ENCODE peak calls at places on chromosomes 3 and 15, in nine cellular contexts. One of them, this sample, is unnamed.

GRCh38 chr3:38479431-38480092 is 16.6 kb upstream of the EXOG start:
- DNase-seq in CD8-positive, alpha-beta memory T cell: peak; percentile 33
- DNase-seq in left ventricle myocardium inferior: peak; percentile 48
- DNase-seq in brain microvascular endothelial cell: peak; percentile 47
- DNase-seq in MM.1S: peak; percentile 47
- DNase-seq in neuronal stem cell: no peak
- DNase-seq in OCI-LY7: peak; percentile 53
- DNase-seq in tibial artery: peak; percentile 63
- DNase-seq in dorsolateral prefrontal cortex: peak; percentile 73
- DNase-seq in this sample: peak; percentile 42

GRCh38 chr3:197963019-197963637 is 3.1 kb downstream of the LMLN start:
- DNase-seq in CD8-positive, alpha-beta memory T cell: no peak
- DNase-seq in left ventricle myocardium inferior: no peak
- DNase-seq in brain microvascular endothelial cell: no peak
- DNase-seq in MM.1S: no peak
- DNase-seq in neuronal stem cell: no peak
- DNase-seq in OCI-LY7: no peak
- DNase-seq in tibial artery: no peak
- DNase-seq in dorsolateral prefrontal cortex: no peak
- DNase-seq in this sample: no peak

GRCh38 chr3:32076566-32076965 is 29.9 kb upstream of the GPD1L start:
- DNase-seq in CD8-positive, alpha-beta memory T cell: no peak
- DNase-seq in left ventricle myocardium inferior: no peak
- DNase-seq in brain microvascular endothelial cell: peak; percentile 31
- DNase-seq in MM.1S: no peak
- DNase-seq in neuronal stem cell: no peak
- DNase-seq in OCI-LY7: no peak
- DNase-seq in tibial artery: no peak
- DNase-seq in dorsolateral prefrontal cortex: no peak
- DNase-seq in this sample: no peak

GRCh38 chr15:77033417-77033728 is 37.5 kb downstream of the TSPAN3 start:
- DNase-seq in CD8-positive, alpha-beta memory T cell: no peak
- DNase-seq in left ventricle myocardium inferior: no peak
- DNase-seq in brain microvascular endothelial cell: no peak
- DNase-seq in MM.1S: no peak
- DNase-seq in neuronal stem cell: no peak
- DNase-seq in OCI-LY7: no peak
- DNase-seq in tibial artery: no peak
- DNase-seq in dorsolateral prefrontal cortex: peak; percentile 8
- DNase-seq in this sample: no peak

GRCh38 chr3:133578548-133579191 is 5.2 kb downstream of the CDV3 start:
- DNase-seq in CD8-positive, alpha-beta memory T cell: no peak
- DNase-seq in left ventricle myocardium inferior: no peak
- DNase-seq in brain microvascular endothelial cell: no peak
- DNase-seq in MM.1S: no peak
- DNase-seq in neuronal stem cell: no peak
- DNase-seq in OCI-LY7: peak; percentile 23
- DNase-seq in tibial artery: no peak
- DNase-seq in dorsolateral prefrontal cortex: no peak
- DNase-seq in this sample: no peak

GRCh38 chr3:180402463-180403073 is 199.4 kb upstream of the TTC14 start:
- DNase-seq in CD8-positive, alpha-beta memory T cell: no peak
- DNase-seq in left ventricle myocardium inferior: no peak
- DNase-seq in brain microvascular endothelial cell: no peak
- DNase-seq in MM.1S: no peak
- DNase-seq in neuronal stem cell: no peak
- DNase-seq in OCI-LY7: no peak
- DNase-seq in tibial artery: no peak
- DNase-seq in dorsolateral prefrontal cortex: no peak
- DNase-seq in this sample: no peak

GRCh38 chr15:90059208-90059985 is 42.9 kb downstream of the IDH2 start:
- DNase-seq in CD8-positive, alpha-beta memory T cell: peak; percentile 52
- DNase-seq in left ventricle myocardium inferior: peak; percentile 80
- DNase-seq in brain microvascular endothelial cell: no peak
- DNase-seq in MM.1S: peak; percentile 96
- DNase-seq in neuronal stem cell: no peak
- DNase-seq in OCI-LY7: peak; percentile 95
- DNase-seq in tibial artery: peak; percentile 72
- DNase-seq in dorsolateral prefrontal cortex: peak; percentile 40
- DNase-seq in this sample: peak; percentile 74

GRCh38 chr3:101677436-101678286 is 729 bp upstream of the ZBTB11 start:
- DNase-seq in CD8-positive, alpha-beta memory T cell: no peak
- DNase-seq in left ventricle myocardium inferior: no peak
- DNase-seq in brain microvascular endothelial cell: no peak
- DNase-seq in MM.1S: no peak
- DNase-seq in neuronal stem cell: no peak
- DNase-seq in OCI-LY7: peak; percentile 39
- DNase-seq in tibial artery: no peak
- DNase-seq in dorsolateral prefrontal cortex: no peak
- DNase-seq in this sample: peak; percentile 30

GRCh38 chr15:78264304-78265136 is at the start of gene DNAJA4:
- DNase-seq in CD8-positive, alpha-beta memory T cell: peak; percentile 69
- DNase-seq in left ventricle myocardium inferior: peak; percentile 69
- DNase-seq in brain microvascular endothelial cell: no peak
- DNase-seq in MM.1S: no peak
- DNase-seq in neuronal stem cell: no peak
- DNase-seq in OCI-LY7: no peak
- DNase-seq in tibial artery: peak; percentile 53
- DNase-seq in dorsolateral prefrontal cortex: peak; percentile 69
- DNase-seq in this sample: peak; percentile 70

GRCh38 chr3:20039765-20040475 is at the start of gene KAT2B:
- DNase-seq in CD8-positive, alpha-beta memory T cell: peak; percentile 83
- DNase-seq in left ventricle myocardium inferior: peak; percentile 80
- DNase-seq in brain microvascular endothelial cell: peak; percentile 36
- DNase-seq in MM.1S: peak; percentile 87
- DNase-seq in neuronal stem cell: peak; percentile 79
- DNase-seq in OCI-LY7: peak; percentile 93
- DNase-seq in tibial artery: peak; percentile 76
- DNase-seq in dorsolateral prefrontal cortex: peak; percentile 75
- DNase-seq in this sample: peak; percentile 84

GRCh38 chr3:122313261-122313660 is 11.8 kb upstream of the CSTA start:
- DNase-seq in CD8-positive, alpha-beta memory T cell: no peak
- DNase-seq in left ventricle myocardium inferior: no peak
- DNase-seq in brain microvascular endothelial cell: no peak
- DNase-seq in MM.1S: no peak
- DNase-seq in neuronal stem cell: no peak
- DNase-seq in OCI-LY7: no peak
- DNase-seq in tibial artery: no peak
- DNase-seq in dorsolateral prefrontal cortex: no peak
- DNase-seq in this sample: no peak

GRCh38 chr3:53495518-53496501 is 1.4 kb downstream of the CACNA1D start:
- DNase-seq in CD8-positive, alpha-beta memory T cell: no peak
- DNase-seq in left ventricle myocardium inferior: no peak
- DNase-seq in brain microvascular endothelial cell: no peak
- DNase-seq in MM.1S: no peak
- DNase-seq in neuronal stem cell: no peak
- DNase-seq in OCI-LY7: no peak
- DNase-seq in tibial artery: no peak
- DNase-seq in dorsolateral prefrontal cortex: peak; percentile 18
- DNase-seq in this sample: no peak

GRCh38 chr3:22922317-22922716 is 280.8 kb upstream of the UBE2E2 start:
- DNase-seq in CD8-positive, alpha-beta memory T cell: no peak
- DNase-seq in left ventricle myocardium inferior: no peak
- DNase-seq in brain microvascular endothelial cell: no peak
- DNase-seq in MM.1S: peak; percentile 50
- DNase-seq in neuronal stem cell: no peak
- DNase-seq in OCI-LY7: peak; percentile 57
- DNase-seq in tibial artery: no peak
- DNase-seq in dorsolateral prefrontal cortex: no peak
- DNase-seq in this sample: no peak

GRCh38 chr15:31523655-31524049 is 197.0 kb downstream of the KLF13 start:
- DNase-seq in CD8-positive, alpha-beta memory T cell: no peak
- DNase-seq in left ventricle myocardium inferior: no peak
- DNase-seq in brain microvascular endothelial cell: no peak
- DNase-seq in MM.1S: no peak
- DNase-seq in neuronal stem cell: no peak
- DNase-seq in OCI-LY7: no peak
- DNase-seq in tibial artery: no peak
- DNase-seq in dorsolateral prefrontal cortex: no peak
- DNase-seq in this sample: no peak

GRCh38 chr15:77027111-77027696 is 32.3 kb downstream of the PSTPIP1 start:
- DNase-seq in CD8-positive, alpha-beta memory T cell: no peak
- DNase-seq in left ventricle myocardium inferior: no peak
- DNase-seq in brain microvascular endothelial cell: no peak
- DNase-seq in MM.1S: no peak
- DNase-seq in neuronal stem cell: no peak
- DNase-seq in OCI-LY7: no peak
- DNase-seq in tibial artery: peak; percentile 17
- DNase-seq in dorsolateral prefrontal cortex: no peak
- DNase-seq in this sample: no peak

GRCh38 chr15:86080302-86080701 is 631 bp downstream of the AGBL1 start:
- DNase-seq in CD8-positive, alpha-beta memory T cell: no peak
- DNase-seq in left ventricle myocardium inferior: no peak
- DNase-seq in brain microvascular endothelial cell: no peak
- DNase-seq in MM.1S: no peak
- DNase-seq in neuronal stem cell: no peak
- DNase-seq in OCI-LY7: no peak
- DNase-seq in tibial artery: no peak
- DNase-seq in dorsolateral prefrontal cortex: no peak
- DNase-seq in this sample: no peak

GRCh38 chr15:65044724-65045481 is at the start of gene SLC51B:
- DNase-seq in CD8-positive, alpha-beta memory T cell: no peak
- DNase-seq in left ventricle myocardium inferior: peak; percentile 72
- DNase-seq in brain microvascular endothelial cell: no peak
- DNase-seq in MM.1S: no peak
- DNase-seq in neuronal stem cell: no peak
- DNase-seq in OCI-LY7: no peak
- DNase-seq in tibial artery: no peak
- DNase-seq in dorsolateral prefrontal cortex: no peak
- DNase-seq in this sample: peak; percentile 54
- H3K27ac ChIP-seq in CD8-positive, alpha-beta memory T cell: no peak within 1 kb of the TSS
- H3K27ac ChIP-seq in left ventricle myocardium inferior: peak within 1 kb of the TSS; percentile 37
- H3K27ac ChIP-seq in brain microvascular endothelial cell: no peak within 1 kb of the TSS
- H3K27ac ChIP-seq in MM.1S: no peak within 1 kb of the TSS
- H3K27ac ChIP-seq in neuronal stem cell: no peak within 1 kb of the TSS
- H3K27ac ChIP-seq in OCI-LY7: no peak within 1 kb of the TSS
- H3K27ac ChIP-seq in tibial artery: peak within 1 kb of the TSS; percentile 37
- H3K27ac ChIP-seq in dorsolateral prefrontal cortex: no peak within 1 kb of the TSS
- H3K27ac ChIP-seq in this sample: peak within 1 kb of the TSS; percentile 19

DNA sequence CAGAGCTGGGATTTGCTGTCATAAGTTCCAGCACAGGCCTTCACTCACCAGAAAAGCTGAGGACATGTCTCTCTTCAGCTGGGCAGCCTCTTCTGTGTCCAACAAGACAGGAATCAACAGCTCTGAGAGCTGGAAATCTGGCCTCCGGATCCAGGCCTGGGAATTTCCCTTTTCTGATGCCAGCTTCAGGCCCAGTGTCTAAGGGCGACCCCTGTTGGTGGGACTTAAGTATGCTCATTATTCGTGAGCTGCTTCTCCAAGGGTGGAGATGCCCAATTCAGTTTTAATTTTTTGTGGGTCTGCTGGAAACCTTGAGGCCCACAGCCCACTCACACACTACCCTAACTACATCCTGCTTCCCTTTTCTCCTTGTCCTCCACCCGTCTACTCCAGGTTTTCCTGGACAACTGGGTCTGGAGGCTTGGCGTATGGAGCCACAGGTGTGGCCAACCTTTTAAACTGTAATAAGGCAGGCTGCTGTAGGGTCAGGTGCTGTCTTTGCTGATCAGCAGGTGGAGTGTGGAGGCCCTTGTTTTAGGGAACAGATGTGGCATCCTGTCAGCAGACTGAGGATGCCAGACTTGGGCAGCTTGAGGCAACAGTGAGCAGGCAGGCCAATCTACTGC is 2.6 kb upstream of the CEMIP start:
- DNase-seq in CD8-positive, alpha-beta memory T cell: peak; percentile 37
- DNase-seq in left ventricle myocardium inferior: peak; percentile 47
- DNase-seq in brain microvascular endothelial cell: peak; percentile 80
- DNase-seq in MM.1S: peak; percentile 67
- DNase-seq in neuronal stem cell: peak; percentile 67
- DNase-seq in OCI-LY7: peak; percentile 51
- DNase-seq in tibial artery: peak; percentile 58
- DNase-seq in dorsolateral prefrontal cortex: peak; percentile 81
- DNase-seq in this sample: peak; percentile 77
- H3K27ac ChIP-seq in CD8-positive, alpha-beta memory T cell: no peak overlapping the region
- H3K27ac ChIP-seq in left ventricle myocardium inferior: peak overlapping the region; percentile 57
- H3K27ac ChIP-seq in brain microvascular endothelial cell: no peak overlapping the region
- H3K27ac ChIP-seq in MM.1S: no peak overlapping the region
- H3K27ac ChIP-seq in neuronal stem cell: no peak overlapping the region
- H3K27ac ChIP-seq in OCI-LY7: no peak overlapping the region
- H3K27ac ChIP-seq in tibial artery: no peak overlapping the region
- H3K27ac ChIP-seq in dorsolateral prefrontal cortex: no peak overlapping the region
- H3K27ac ChIP-seq in this sample: peak overlapping the region; percentile 17

DNA sequence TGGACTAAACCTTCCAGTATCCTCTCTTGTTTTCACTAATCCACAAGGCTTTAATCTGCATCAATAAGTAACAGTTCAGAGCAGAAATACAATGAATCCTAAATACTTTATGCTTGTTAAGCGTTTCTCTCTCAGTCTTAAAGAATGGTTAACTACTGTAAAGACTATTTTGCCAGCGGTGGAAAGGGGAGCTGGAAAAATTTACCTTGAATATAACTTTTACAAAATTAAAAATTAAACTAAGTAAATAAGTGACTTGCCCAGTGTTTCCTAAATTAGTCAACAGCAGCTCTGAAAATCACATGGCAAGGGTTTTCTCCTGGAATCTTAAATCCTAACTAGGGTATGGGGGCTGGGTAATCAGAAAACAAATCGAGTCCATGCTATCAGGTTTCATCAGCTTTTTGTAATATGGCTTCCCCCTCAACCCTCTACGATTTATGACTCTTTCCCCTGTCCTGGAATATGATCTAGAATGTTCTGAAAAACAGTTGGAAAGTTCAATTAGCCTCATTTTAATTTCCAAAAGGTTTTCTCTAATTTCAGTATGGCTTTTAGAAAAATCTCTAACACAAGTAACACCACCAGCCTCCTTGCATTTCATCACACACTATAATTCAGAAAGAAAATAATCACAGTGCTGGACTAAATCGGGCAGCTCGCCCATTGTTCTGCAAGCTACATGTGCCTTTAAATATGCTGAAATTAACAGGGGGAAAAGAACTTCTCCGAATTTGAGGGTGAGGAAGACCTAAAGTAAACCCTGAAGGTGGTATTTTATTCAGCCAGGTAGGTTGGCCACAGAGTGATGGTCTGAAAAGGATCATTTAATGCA is 133.5 kb downstream of the ADAMTS9 start:
- DNase-seq in CD8-positive, alpha-beta memory T cell: no peak
- DNase-seq in left ventricle myocardium inferior: no peak
- DNase-seq in brain microvascular endothelial cell: no peak
- DNase-seq in MM.1S: no peak
- DNase-seq in neuronal stem cell: no peak
- DNase-seq in OCI-LY7: no peak
- DNase-seq in tibial artery: no peak
- DNase-seq in dorsolateral prefrontal cortex: no peak
- DNase-seq in this sample: no peak
- H3K27ac ChIP-seq in CD8-positive, alpha-beta memory T cell: no peak overlapping the region
- H3K27ac ChIP-seq in left ventricle myocardium inferior: no peak overlapping the region
- H3K27ac ChIP-seq in brain microvascular endothelial cell: no peak overlapping the region
- H3K27ac ChIP-seq in MM.1S: no peak overlapping the region
- H3K27ac ChIP-seq in neuronal stem cell: no peak overlapping the region
- H3K27ac ChIP-seq in OCI-LY7: no peak overlapping the region
- H3K27ac ChIP-seq in tibial artery: peak overlapping the region; percentile 9
- H3K27ac ChIP-seq in dorsolateral prefrontal cortex: no peak overlapping the region
- H3K27ac ChIP-seq in this sample: no peak overlapping the region

GRCh38 chr3:141959531-141959920 is 83.1 kb downstream of the ATP1B3 start:
- DNase-seq in CD8-positive, alpha-beta memory T cell: no peak
- DNase-seq in left ventricle myocardium inferior: no peak
- DNase-seq in brain microvascular endothelial cell: no peak
- DNase-seq in MM.1S: no peak
- DNase-seq in neuronal stem cell: no peak
- DNase-seq in OCI-LY7: no peak
- DNase-seq in tibial artery: no peak
- DNase-seq in dorsolateral prefrontal cortex: no peak
- DNase-seq in this sample: no peak
- H3K27ac ChIP-seq in CD8-positive, alpha-beta memory T cell: no peak overlapping the region
- H3K27ac ChIP-seq in left ventricle myocardium inferior: peak overlapping the region; percentile 60
- H3K27ac ChIP-seq in brain microvascular endothelial cell: peak overlapping the region; percentile 60
- H3K27ac ChIP-seq in MM.1S: no peak overlapping the region
- H3K27ac ChIP-seq in neuronal stem cell: peak overlapping the region; percentile 49
- H3K27ac ChIP-seq in OCI-LY7: no peak overlapping the region
- H3K27ac ChIP-seq in tibial artery: peak overlapping the region; percentile 65
- H3K27ac ChIP-seq in dorsolateral prefrontal cortex: no peak overlapping the region
- H3K27ac ChIP-seq in this sample: peak overlapping the region; percentile 8

This sample was measured in heart right ventricle.